ENCODE peak calls at places on chromosome 12, in ten cellular contexts. X, S, T, Q, E, D, L, V, R and B are unnamed samples.

GRCh38 chr12:84840356-84840755 is 72.2 kb downstream of the SLC6A15 start:
- DNase-seq in Q (no peak), E (no peak), S (no peak), D (no peak), L (no peak), R (no peak), T (no peak), V (no peak), X (no peak), B (no peak)

GRCh38 chr12:6199531-6200265 is 502 bp upstream of the CD9 start:
- DNase-seq in Q (no peak), S (peak), D (no peak), V (peak), X (no peak), T (no peak), R (no peak), L (peak), E (peak), B (peak)

GRCh38 chr12:76777765-76778216 is 13.9 kb downstream of the ZDHHC17 start:
- DNase-seq in S (no peak), D (no peak), L (no peak), E (no peak), V (no peak), Q (no peak), R (no peak), X (no peak), T (no peak), B (no peak)

GRCh38 chr12:101186291-101186690 is 23.7 kb downstream of the SLC5A8 start:
- DNase-seq in E (no peak), V (no peak), L (no peak), D (no peak), T (no peak), Q (no peak), S (no peak), X (no peak), R (no peak), B (no peak)

GRCh38 chr12:31118831-31119530 is 45.3 kb downstream of the DDX11 start:
- DNase-seq in D (no peak), R (no peak), T (no peak), X (no peak), L (no peak), S (no peak), Q (no peak), E (no peak), V (peak), B (peak)

GRCh38 chr12:26298785-26299621 is 103.6 kb downstream of the SSPN start:
- DNase-seq in Q (peak), V (no peak), R (peak), S (no peak), D (no peak), T (peak), E (no peak), L (no peak), X (no peak), B (no peak)

GRCh38 chr12:96986883-96987523 is 79.9 kb downstream of the NEDD1 start:
- DNase-seq in E (peak), S (peak), L (no peak), R (peak), V (no peak), T (no peak), Q (peak), X (no peak), D (no peak), B (no peak)

GRCh38 chr12:90253674-90254181 is 545.1 kb upstream of the ATP2B1 start:
- DNase-seq in X (no peak), D (peak), T (peak), V (peak), R (peak), E (no peak), L (peak), S (peak), Q (peak), B (peak)

GRCh38 chr12:57583008-57583831 is 7.8 kb upstream of the PIP4K2C start:
- DNase-seq in E (peak), T (no peak), D (peak), R (peak), V (peak), S (peak), X (no peak), L (no peak), Q (peak), B (no peak)

GRCh38 chr12:22415342-22416309 is 81.1 kb upstream of the ST8SIA1 start:
- DNase-seq in X (no peak), Q (no peak), D (no peak), S (no peak), V (no peak), R (no peak), E (no peak), T (no peak), L (no peak), B (no peak)

GRCh38 chr12:53939141-53940108 is 794 bp downstream of the HOXC13 start:
- DNase-seq in T (no peak), V (peak), S (no peak), E (peak), X (no peak), Q (no peak), L (no peak), R (no peak), D (no peak), B (no peak)

GRCh38 chr12:93736640-93737178 is 59.5 kb downstream of the CRADD start:
- DNase-seq in D (no peak), T (no peak), S (no peak), R (no peak), E (no peak), Q (no peak), L (no peak), X (no peak), V (no peak), B (no peak)

GRCh38 chr12:54201001-54201794 is 12.4 kb upstream of the SMUG1 start:
- DNase-seq in L (peak), Q (peak), E (peak), T (peak), R (peak), X (peak), V (peak), S (peak), D (peak), B (peak)

GRCh38 chr12:32159381-32159780 is 52.7 kb downstream of the BICD1 start:
- DNase-seq in D (no peak), Q (no peak), X (no peak), R (no peak), E (no peak), S (no peak), T (no peak), L (no peak), V (no peak), B (no peak)

GRCh38 chr12:57005980-57006808 is at the start of gene ZBTB39:
- DNase-seq in S (peak), L (peak), Q (peak), V (peak), T (no peak), R (peak), D (peak), E (peak), X (peak), B (peak)